ENCODE peak calls at places on chromosomes 11 and 22, in four cellular contexts. M, V, R and K are unnamed samples.

GRCh38 chr11:7512525-7513209 is 1.1 kb upstream of the PPFIBP2 start:
- DNase-seq in V (no peak), R (no peak), M (no peak), K (no peak)

GRCh38 chr22:24069721-24070120 is 58.6 kb downstream of the CABIN1 start:
- DNase-seq in V (no peak), R (no peak), M (no peak), K (no peak)

GRCh38 chr11:65209711-65210360 is 28.1 kb downstream of the CAPN1 start:
- DNase-seq in M (no peak), V (no peak), R (no peak), K (no peak)

GRCh38 chr11:57340228-57340627 is 2.1 kb downstream of the P2RX3 start:
- DNase-seq in M (no peak), V (peak), R (no peak), K (no peak)

GRCh38 chr11:15716550-15716949 is 601.8 kb downstream of the INSC start:
- DNase-seq in M (no peak), V (no peak), R (no peak), K (peak)

GRCh38 chr11:6920702-6921101 is at the start of gene OR2D3:
- DNase-seq in V (no peak), M (no peak), R (no peak), K (no peak)

GRCh38 chr22:40518840-40519239 is 117.7 kb downstream of the MRTFA start:
- DNase-seq in V (no peak), M (no peak), R (no peak), K (no peak)

GRCh38 chr22:41047741-41048140 is 44.7 kb upstream of the EP300 start:
- DNase-seq in M (no peak), R (no peak), V (no peak), K (peak)

GRCh38 chr11:34223021-34223813 is 117.8 kb downstream of the NAT10 start:
- DNase-seq in M (no peak), R (no peak), V (no peak), K (peak)

GRCh38 chr11:18010977-18011586 is 1.8 kb downstream of the SERGEF start:
- DNase-seq in R (no peak), M (no peak), V (no peak), K (no peak)

GRCh38 chr22:50310949-50311444 is 3.6 kb upstream of the PLXNB2 start:
- DNase-seq in V (no peak), R (no peak), M (no peak), K (no peak)

GRCh38 chr11:119403021-119403420 is 20.0 kb downstream of the THY1 start:
- DNase-seq in V (no peak), M (no peak), R (no peak), K (peak)

GRCh38 chr22:38220653-38221386 is 19.0 kb downstream of the MAFF start:
- DNase-seq in V (no peak), R (no peak), M (no peak), K (no peak)

GRCh38 chr11:93623179-93623578 is 38.3 kb upstream of the CEP295 start:
- DNase-seq in V (peak), M (peak), R (no peak), K (no peak)

GRCh38 chr11:70579376-70579955 is 181.1 kb downstream of the CTTN start:
- DNase-seq in M (no peak), R (no peak), V (no peak), K (no peak)

GRCh38 chr11:117874910-117875396 is 1.5 kb downstream of the FXYD6 start:
- DNase-seq in M (no peak), V (no peak), R (no peak), K (no peak)

GRCh38 chr11:117874253-117874909 is 2.1 kb downstream of the FXYD6 start:
- DNase-seq in M (peak), V (peak), R (no peak), K (no peak)

GRCh38 chr11:117876341-117877119 is at the start of gene FXYD6:
- DNase-seq in M (peak), R (peak), V (peak), K (no peak)

GRCh38 chr11:117876049-117876340 is 463 bp downstream of the FXYD6 start:
- DNase-seq in V (no peak), M (no peak), R (no peak), K (no peak)

GRCh38 chr11:117875397-117876048 is 935 bp downstream of the FXYD6 start:
- DNase-seq in M (peak), V (no peak), R (no peak), K (no peak)
- H3K9ac ChIP-seq in M (no peak), V (peak), R (peak), K (no peak)

DNA sequence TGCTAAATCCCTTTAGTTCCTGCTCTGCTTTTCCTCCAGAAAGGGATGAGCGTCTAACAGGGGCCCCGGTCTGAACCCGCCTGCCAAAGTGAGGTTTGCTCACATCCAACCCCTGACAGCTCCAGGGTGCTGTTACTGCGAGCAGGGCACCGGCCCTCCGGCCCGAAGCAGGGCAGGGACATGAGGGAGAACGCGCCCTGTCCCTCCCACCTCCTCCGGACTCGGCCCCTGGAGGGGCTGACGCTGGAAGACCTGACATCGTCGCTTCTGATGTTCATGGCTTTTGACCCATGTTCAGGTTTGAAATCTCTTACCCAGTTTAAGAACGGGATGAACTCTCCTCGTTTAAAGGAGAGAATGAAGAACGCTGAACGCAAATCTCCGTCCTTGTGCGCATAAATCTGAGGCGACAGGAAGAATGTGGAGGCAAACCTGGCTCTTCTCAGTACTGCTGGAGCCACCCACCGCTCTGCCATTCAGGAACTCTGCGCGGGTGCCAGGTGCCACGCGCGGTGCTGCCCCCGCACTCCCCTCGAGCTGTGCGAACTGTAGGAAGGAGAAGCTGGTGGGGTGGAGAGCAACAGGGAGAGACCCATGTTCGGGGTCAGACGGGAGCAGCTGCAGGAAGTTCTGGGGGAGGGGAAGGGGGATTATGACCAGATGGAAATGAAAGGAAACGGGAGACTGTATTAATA is 819 bp upstream of the EEF1G start:
- DNase-seq in V (no peak), R (no peak), M (no peak), K (peak)
- H3K14ac ChIP-seq in V (peak), R (no peak), M (no peak), K (peak)

DNA sequence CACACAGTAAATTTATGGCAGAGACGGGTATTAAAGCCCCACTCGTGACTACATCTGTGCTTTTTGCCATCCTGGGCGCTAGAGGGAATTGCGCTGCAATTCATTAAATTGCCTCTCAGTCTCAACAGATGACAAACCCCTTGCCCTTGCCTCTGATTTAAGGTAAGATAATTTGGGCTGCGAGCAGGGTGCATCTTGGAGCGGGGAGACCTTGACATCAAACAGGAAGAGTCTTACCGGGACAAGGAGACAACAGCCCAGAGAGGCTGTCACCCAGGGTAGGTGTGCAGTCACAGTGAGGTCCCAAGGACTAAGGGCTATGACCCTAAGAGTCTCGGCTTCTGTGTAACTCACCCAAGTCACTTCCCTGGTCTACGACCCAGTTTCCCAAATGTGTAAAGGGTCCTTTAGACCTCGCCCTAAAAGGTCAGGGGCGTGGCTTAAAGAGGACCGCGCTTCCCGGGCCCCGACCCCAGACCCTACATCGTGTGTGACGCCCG is 427 bp upstream of the TOM1 start:
- DNase-seq in M (no peak), R (peak), V (no peak), K (no peak)
- H3K9ac ChIP-seq in M (no peak), R (no peak), V (peak), K (peak)

GRCh38 chr11:44758996-44759395 is 32.2 kb downstream of the TSPAN18 start:
- DNase-seq in V (peak), M (peak), R (no peak), K (no peak)
- H3K14ac ChIP-seq in V (no peak), M (no peak), R (no peak), K (no peak)

DNA sequence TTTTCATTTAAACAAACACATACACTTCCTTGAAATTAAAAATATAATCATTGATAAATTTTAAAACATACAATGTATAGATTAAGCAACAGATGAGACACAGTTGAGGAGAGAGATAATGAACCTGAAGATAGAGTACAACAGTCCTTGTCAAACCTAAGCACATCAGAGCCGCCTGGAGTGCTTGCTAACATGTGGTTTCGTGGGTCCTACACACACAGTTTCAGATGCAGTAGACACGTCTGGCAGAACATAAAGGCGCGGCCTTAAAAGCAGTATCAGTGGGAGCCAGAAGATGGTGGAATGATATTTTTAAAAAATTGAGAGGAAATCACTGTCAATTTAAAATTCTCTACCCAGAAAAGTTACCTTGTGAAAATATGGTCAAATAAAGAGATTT is 134.4 kb downstream of the MPPED1 start:
- DNase-seq in M (no peak), V (no peak), R (no peak), K (no peak)
- H3K9ac ChIP-seq in M (no peak), V (no peak), R (no peak), K (no peak)